ENCODE peak calls at places on chromosomes 4 and X, in four cellular contexts. L is sigmoid colon; C is right lobe of liver; A is CD4-positive, CD25-positive, alpha-beta regulatory T cell. G is an unnamed sample.
A peak's percentile ranks its signal among the peaks of the same experiment; 100 is the strongest.

GRCh38 chr4:792729-793108 is 33.2 kb downstream of the CPLX1 start:
- DNase-seq in L (no peak), C (no peak), A (no peak), G (no peak)

GRCh38 chrX:9374537-9374936 is 90.3 kb upstream of the TBL1X start:
- DNase-seq in L (no peak), C (peak; percentile 47), A (no peak), G (no peak)

GRCh38 chrX:63513825-63514574 is 162.9 kb upstream of the SPIN4 start:
- DNase-seq in L (no peak), C (no peak), A (no peak), G (no peak)

GRCh38 chr4:99811850-99812249 is 4.8 kb upstream of the DAPP1 start:
- DNase-seq in L (no peak), C (no peak), A (peak; percentile 62), G (no peak)

GRCh38 chr4:122898370-122899150 is 23.8 kb downstream of the NUDT6 start:
- DNase-seq in L (no peak), C (no peak), A (no peak), G (no peak)

GRCh38 chr4:70559924-70560323 is 32.1 kb upstream of the AMBN start:
- DNase-seq in L (no peak), C (no peak), A (no peak), G (no peak)

GRCh38 chrX:138925330-138925729 is 213.8 kb upstream of the FGF13 start:
- DNase-seq in L (no peak), C (no peak), A (no peak), G (no peak)

GRCh38 chr4:121053601-121054143 is 18.7 kb downstream of the NDNF start:
- DNase-seq in L (no peak), C (no peak), A (no peak), G (no peak)

GRCh38 chr4:166662266-166662843 is 571.9 kb downstream of the SPOCK3 start:
- DNase-seq in L (no peak), C (no peak), A (no peak), G (no peak)

GRCh38 chr4:8907596-8908205 is 36.1 kb upstream of the HMX1 start:
- DNase-seq in L (peak; percentile 29), C (no peak), A (no peak), G (peak; percentile 59)

GRCh38 chr4:90095000-90095399 is 32.2 kb upstream of the CCSER1 start:
- DNase-seq in L (no peak), C (no peak), A (no peak), G (no peak)

GRCh38 chr4:17613761-17614415 is 553 bp upstream of the MED28 start:
- DNase-seq in L (peak; percentile 76), C (peak; percentile 43), A (no peak), G (peak; percentile 80)

GRCh38 chr4:41174444-41174843 is 39.9 kb downstream of the APBB2 start:
- DNase-seq in L (no peak), C (no peak), A (no peak), G (no peak)

GRCh38 chr4:89939994-89940393 is 45.3 kb downstream of the MMRN1 start:
- DNase-seq in L (no peak), C (no peak), A (no peak), G (no peak)

GRCh38 chrX:119008122-119008744 is 33.8 kb downstream of the LONRF3 start:
- DNase-seq in L (no peak), C (peak; percentile 28), A (peak; percentile 19), G (no peak)

GRCh38 chr4:119131160-119131559 is 4.5 kb upstream of the MYOZ2 start:
- DNase-seq in L (no peak), C (no peak), A (no peak), G (no peak)

GRCh38 chr4:128388352-128388630 is 100.7 kb upstream of the PGRMC2 start:
- DNase-seq in L (no peak), C (no peak), A (no peak), G (no peak)

GRCh38 chr4:153471691-153472080 is 5.5 kb downstream of the TMEM131L start:
- DNase-seq in L (no peak), C (no peak), A (peak; percentile 75), G (no peak)

GRCh38 chr4:47213971-47214370 is 182.6 kb downstream of the GABRB1 start:
- DNase-seq in L (no peak), C (no peak), A (no peak), G (no peak)

GRCh38 chr4:76607266-76607799 is 172.3 kb downstream of the SHROOM3 start:
- DNase-seq in L (no peak), C (no peak), A (no peak), G (no peak)

DNA sequence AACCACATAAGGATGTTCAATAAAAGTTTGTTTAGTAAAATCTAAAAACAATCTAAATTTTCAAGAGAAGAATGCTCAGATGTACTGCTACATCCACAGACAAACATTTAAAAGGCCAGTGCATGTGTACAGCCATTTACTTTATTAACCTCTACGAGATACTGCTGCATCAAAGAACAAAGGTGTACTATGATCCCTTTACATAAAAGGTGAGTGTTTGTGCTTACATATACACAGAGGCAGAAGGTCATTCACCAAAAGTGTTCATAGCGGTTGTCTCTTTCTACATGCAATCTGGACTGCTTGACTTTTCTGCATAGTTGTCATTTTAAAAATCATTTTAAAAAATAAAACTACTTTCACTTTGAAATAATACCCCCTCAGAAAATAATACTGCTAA is 81.7 kb downstream of the AFAP1 start:
- DNase-seq in L (no peak), C (no peak), A (no peak), G (no peak)
- H3K4me1 ChIP-seq in L (no peaks in the 10 kb centered on the region), C (no peaks in the 10 kb centered on the region), A (peaks cover 33% of the 10 kb centered on the region), G (peaks cover 39% of the 10 kb centered on the region)

GRCh38 chr4:147829401-147830101 is 97.7 kb downstream of the ARHGAP10 start:
- DNase-seq in L (peak; percentile 94), C (no peak), A (no peak), G (no peak)
- H3K4me1 ChIP-seq in L (peaks cover 8% of the 10 kb centered on the region), C (no peaks in the 10 kb centered on the region), A (no peaks in the 10 kb centered on the region), G (peaks cover 61% of the 10 kb centered on the region)

DNA sequence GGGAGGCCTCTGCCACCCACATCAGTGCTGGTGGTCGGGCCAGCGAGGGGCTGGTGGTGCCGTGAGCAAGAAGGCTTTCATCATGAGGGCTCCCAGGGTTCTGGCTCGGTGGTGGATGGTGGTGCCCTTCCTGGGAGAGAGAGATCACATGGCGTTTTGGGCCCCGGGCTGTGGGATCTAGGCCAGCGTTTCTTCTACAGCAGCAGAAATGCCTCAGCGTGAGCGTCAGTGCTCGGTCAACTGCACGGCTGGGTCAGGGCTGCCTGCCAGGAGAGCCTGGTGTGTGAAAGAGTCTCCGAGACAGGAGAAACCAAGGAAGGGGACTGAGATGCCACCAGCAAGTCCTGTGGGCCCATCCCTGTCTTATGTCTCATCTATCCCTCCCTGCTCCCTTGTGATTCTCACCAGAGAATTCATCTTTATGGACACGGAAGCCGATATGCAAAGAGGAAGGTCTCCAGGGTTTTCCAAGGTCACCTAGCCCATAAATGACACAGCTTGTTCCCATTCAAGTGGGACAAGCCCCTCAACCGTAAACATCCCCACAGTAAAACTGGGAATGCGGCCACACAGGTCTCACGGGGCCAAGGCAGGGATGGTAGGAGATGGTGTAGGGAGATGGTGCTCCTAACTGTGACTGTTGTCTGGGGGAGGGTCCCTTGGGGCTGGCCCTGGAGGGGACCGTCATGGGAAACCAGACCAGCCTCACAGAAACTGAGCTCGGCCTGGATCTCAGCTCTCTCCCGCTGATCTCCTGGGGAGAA is 99.2 kb downstream of the SORCS2 start:
- DNase-seq in L (peak; percentile 90), C (no peak), A (no peak), G (no peak)
- H3K4me1 ChIP-seq in L (no peaks in the 10 kb centered on the region), C (no peaks in the 10 kb centered on the region), A (no peaks in the 10 kb centered on the region), G (no peaks in the 10 kb centered on the region)

DNA sequence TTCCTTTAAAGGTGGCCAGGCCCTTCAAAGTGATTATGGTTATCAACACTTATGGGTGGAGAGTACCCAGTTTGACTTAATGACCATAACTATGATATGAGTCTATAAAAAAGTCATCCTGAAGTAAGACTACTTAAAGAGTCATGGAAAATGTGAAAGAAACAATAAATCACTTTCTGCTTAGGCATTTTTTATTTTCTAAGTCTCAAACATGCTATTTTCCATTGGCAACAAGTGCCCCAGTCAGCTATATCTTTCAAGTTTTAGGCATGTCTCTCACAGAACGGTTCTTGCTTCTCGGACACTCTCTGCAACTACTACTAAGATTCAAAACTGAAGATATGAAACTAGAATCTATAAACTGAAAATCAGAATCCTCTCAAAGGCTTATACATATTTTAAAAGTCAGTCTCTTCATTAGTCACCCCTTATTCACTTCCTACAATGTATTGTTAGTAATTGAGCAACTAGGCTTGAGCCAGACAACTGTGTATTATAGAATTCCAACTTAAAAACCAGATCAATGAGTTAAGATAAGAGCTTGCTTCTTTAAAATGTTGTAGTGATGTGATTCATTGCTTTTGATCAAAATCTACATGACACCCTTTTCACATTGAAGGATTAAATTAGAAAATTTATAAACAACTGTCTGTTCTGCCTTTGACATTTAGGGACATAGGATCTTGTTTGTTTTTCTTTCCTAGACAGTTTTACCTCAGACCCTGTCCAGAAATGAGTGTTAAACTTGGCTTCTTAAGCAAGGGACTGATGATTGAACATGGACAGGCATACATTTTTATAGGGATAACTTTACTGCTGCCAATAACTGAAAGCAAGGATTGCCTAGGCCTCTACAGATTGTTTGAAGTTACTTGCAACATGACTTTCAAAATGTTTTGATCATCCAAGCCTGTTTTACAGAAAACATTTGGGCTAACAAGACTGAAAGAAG is 2.9 kb downstream of the ANTXR2 start:
- DNase-seq in L (no peak), C (no peak), A (no peak), G (no peak)
- H3K4me1 ChIP-seq in L (no peaks in the 10 kb centered on the region), C (peaks cover 17% of the 10 kb centered on the region), A (peaks cover 74% of the 10 kb centered on the region), G (peaks cover 68% of the 10 kb centered on the region)

GRCh38 chr4:110629214-110629754 is 6.4 kb upstream of the PITX2 start:
- DNase-seq in L (no peak), C (no peak), A (no peak), G (no peak)
- H3K4me1 ChIP-seq in L (no peaks in the 10 kb centered on the region), C (peaks cover 5% of the 10 kb centered on the region), A (peaks cover 8% of the 10 kb centered on the region), G (peaks cover 7% of the 10 kb centered on the region)

GRCh38 chrX:30982467-30982866 is 89.4 kb downstream of the FTHL17 start:
- DNase-seq in L (no peak), C (no peak), A (no peak), G (no peak)

GRCh38 chrX:30979271-30979670 is 90.2 kb upstream of the TAB3 start:
- DNase-seq in L (no peak), C (no peak), A (no peak), G (no peak)

DNA sequence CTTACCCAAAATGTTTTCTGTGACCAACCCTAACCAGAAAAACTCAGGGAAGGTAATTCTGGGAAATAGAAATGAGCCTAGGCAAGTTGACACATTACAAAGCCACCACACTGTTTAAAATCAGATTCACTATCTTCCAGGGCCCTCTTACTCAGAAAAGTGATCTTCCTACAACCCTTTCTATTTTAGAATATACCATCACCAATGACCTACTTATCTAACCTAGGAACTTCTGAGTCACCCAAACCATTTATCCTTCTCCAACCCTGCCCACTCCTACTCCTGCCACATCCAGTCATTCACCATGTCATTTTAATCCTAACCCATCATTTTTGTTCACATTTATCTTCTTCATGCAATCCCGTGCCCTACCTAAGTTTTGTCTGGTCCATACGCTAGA is 89.9 kb downstream of the FTHL17 start:
- DNase-seq in L (no peak), C (no peak), A (no peak), G (no peak)
- H3K4me1 ChIP-seq in L (no peaks in the 10 kb centered on the region), C (no peaks in the 10 kb centered on the region), A (no peaks in the 10 kb centered on the region), G (no peaks in the 10 kb centered on the region)

DNA sequence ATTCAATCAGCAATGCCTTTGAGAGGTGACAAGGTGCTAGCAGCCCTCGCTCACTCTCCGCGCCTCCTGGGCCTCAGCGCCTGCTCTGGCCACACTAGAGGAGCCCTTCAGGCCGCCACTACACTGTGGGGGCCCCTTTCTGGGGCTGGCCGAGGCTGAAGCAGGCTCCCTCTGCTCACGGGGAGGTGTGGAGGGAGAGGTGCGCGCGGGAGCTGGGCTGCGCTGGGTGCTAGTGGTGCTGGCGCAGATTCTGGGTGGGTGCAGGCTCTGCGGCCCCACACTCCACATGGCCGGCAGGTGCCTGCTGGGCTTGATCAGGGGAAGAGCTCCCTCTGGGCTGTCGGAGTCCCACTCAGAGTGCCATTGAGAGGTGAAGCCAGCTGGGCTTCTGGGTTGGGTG is 351.0 kb downstream of the GASK1B start:
- DNase-seq in L (no peak), C (no peak), A (no peak), G (no peak)
- H3K4me1 ChIP-seq in L (no peaks in the 10 kb centered on the region), C (no peaks in the 10 kb centered on the region), A (no peaks in the 10 kb centered on the region), G (no peaks in the 10 kb centered on the region)